ENCODE peak calls at places on chromosomes 6 and 20, in five cellular contexts. One of them, this sample, is unnamed.

GRCh38 chr6:54846243-54846856 is at the start of gene FAM83B:
- DNase-seq in AG04449: no peak
- DNase-seq in choroid plexus epithelial cell: no peak
- DNase-seq in AG04450: no peak
- DNase-seq in heart left ventricle: peak
- DNase-seq in this sample: no peak

GRCh38 chr6:130697661-130698535 is 129.3 kb upstream of the SMLR1 start:
- DNase-seq in AG04449: no peak
- DNase-seq in choroid plexus epithelial cell: peak
- DNase-seq in AG04450: peak
- DNase-seq in heart left ventricle: no peak
- DNase-seq in this sample: peak

GRCh38 chr20:41398408-41398807 is 31.8 kb upstream of the EMILIN3 start:
- DNase-seq in AG04449: no peak
- DNase-seq in choroid plexus epithelial cell: no peak
- DNase-seq in AG04450: peak
- DNase-seq in heart left ventricle: peak
- DNase-seq in this sample: no peak

GRCh38 chr6:40395066-40395697 is 192.0 kb downstream of the LRFN2 start:
- DNase-seq in AG04449: no peak
- DNase-seq in choroid plexus epithelial cell: no peak
- DNase-seq in AG04450: no peak
- DNase-seq in heart left ventricle: no peak
- DNase-seq in this sample: no peak

GRCh38 chr6:32664354-32664753 is 2.1 kb downstream of the HLA-DQB1 start:
- DNase-seq in AG04449: no peak
- DNase-seq in choroid plexus epithelial cell: no peak
- DNase-seq in AG04450: no peak
- DNase-seq in heart left ventricle: no peak
- DNase-seq in this sample: no peak

GRCh38 chr6:101931766-101932165 is 538.3 kb downstream of the GRIK2 start:
- DNase-seq in AG04449: no peak
- DNase-seq in choroid plexus epithelial cell: peak
- DNase-seq in AG04450: no peak
- DNase-seq in heart left ventricle: no peak
- DNase-seq in this sample: no peak

GRCh38 chr20:2206957-2207769 is 88.6 kb upstream of the TGM3 start:
- DNase-seq in AG04449: no peak
- DNase-seq in choroid plexus epithelial cell: peak
- DNase-seq in AG04450: no peak
- DNase-seq in heart left ventricle: peak
- DNase-seq in this sample: peak

GRCh38 chr6:41688256-41688965 is 47.0 kb downstream of the TFEB start:
- DNase-seq in AG04449: no peak
- DNase-seq in choroid plexus epithelial cell: no peak
- DNase-seq in AG04450: no peak
- DNase-seq in heart left ventricle: no peak
- DNase-seq in this sample: no peak

GRCh38 chr20:40908311-40908710 is 120.3 kb upstream of the TOP1 start:
- DNase-seq in AG04449: no peak
- DNase-seq in choroid plexus epithelial cell: no peak
- DNase-seq in AG04450: no peak
- DNase-seq in heart left ventricle: no peak
- DNase-seq in this sample: no peak

GRCh38 chr6:1609662-1610496 is at the start of gene FOXC1:
- DNase-seq in AG04449: peak
- DNase-seq in choroid plexus epithelial cell: peak
- DNase-seq in AG04450: peak
- DNase-seq in heart left ventricle: peak
- DNase-seq in this sample: peak

GRCh38 chr6:108733706-108734105 is 114.5 kb upstream of the ARMC2 start:
- DNase-seq in AG04449: no peak
- DNase-seq in choroid plexus epithelial cell: no peak
- DNase-seq in AG04450: no peak
- DNase-seq in heart left ventricle: no peak
- DNase-seq in this sample: no peak

GRCh38 chr6:138007014-138007472 is 100.2 kb downstream of the PERP start:
- DNase-seq in AG04449: no peak
- DNase-seq in choroid plexus epithelial cell: peak
- DNase-seq in AG04450: no peak
- DNase-seq in heart left ventricle: no peak
- DNase-seq in this sample: peak

GRCh38 chr6:158799051-158799792 is 19.9 kb downstream of the EZR start:
- DNase-seq in AG04449: no peak
- DNase-seq in choroid plexus epithelial cell: peak
- DNase-seq in AG04450: no peak
- DNase-seq in heart left ventricle: no peak
- DNase-seq in this sample: no peak

GRCh38 chr6:36984581-36985383 is 1.2 kb downstream of the MTCH1 start:
- DNase-seq in AG04449: peak
- DNase-seq in choroid plexus epithelial cell: peak
- DNase-seq in AG04450: peak
- DNase-seq in heart left ventricle: peak
- DNase-seq in this sample: peak

GRCh38 chr6:31899882-31900722 is 1.8 kb downstream of the ZBTB12 start:
- DNase-seq in AG04449: no peak
- DNase-seq in choroid plexus epithelial cell: no peak
- DNase-seq in AG04450: no peak
- DNase-seq in heart left ventricle: no peak
- DNase-seq in this sample: no peak

GRCh38 chr20:3461191-3461874 is 9.5 kb upstream of the ATRN start:
- DNase-seq in AG04449: no peak
- DNase-seq in choroid plexus epithelial cell: peak
- DNase-seq in AG04450: no peak
- DNase-seq in heart left ventricle: no peak
- DNase-seq in this sample: no peak

GRCh38 chr6:169789944-169790927 is 38.8 kb downstream of the ERMARD start:
- DNase-seq in AG04449: no peak
- DNase-seq in choroid plexus epithelial cell: peak
- DNase-seq in AG04450: no peak
- DNase-seq in heart left ventricle: peak
- DNase-seq in this sample: peak

GRCh38 chr6:15439410-15440022 is 193.6 kb downstream of the JARID2 start:
- DNase-seq in AG04449: no peak
- DNase-seq in choroid plexus epithelial cell: peak
- DNase-seq in AG04450: no peak
- DNase-seq in heart left ventricle: no peak
- DNase-seq in this sample: no peak

GRCh38 chr20:58511364-58511763 is 3.8 kb downstream of the APCDD1L start:
- DNase-seq in AG04449: peak
- DNase-seq in choroid plexus epithelial cell: peak
- DNase-seq in AG04450: peak
- DNase-seq in heart left ventricle: no peak
- DNase-seq in this sample: no peak

GRCh38 chr20:10253750-10254149 is 35.1 kb downstream of the SNAP25 start:
- DNase-seq in AG04449: no peak
- DNase-seq in choroid plexus epithelial cell: no peak
- DNase-seq in AG04450: no peak
- DNase-seq in heart left ventricle: no peak
- DNase-seq in this sample: no peak

GRCh38 chr20:32052792-32053362 is 835 bp downstream of the HCK start:
- DNase-seq in AG04449: no peak
- DNase-seq in choroid plexus epithelial cell: no peak
- DNase-seq in AG04450: no peak
- DNase-seq in heart left ventricle: peak
- DNase-seq in this sample: peak

GRCh38 chr20:12064540-12064939 is 146.8 kb downstream of the BTBD3 start:
- DNase-seq in AG04449: no peak
- DNase-seq in choroid plexus epithelial cell: no peak
- DNase-seq in AG04450: no peak
- DNase-seq in heart left ventricle: no peak
- DNase-seq in this sample: no peak

GRCh38 chr6:37162740-37163139 is 7.2 kb upstream of the PIM1 start:
- DNase-seq in AG04449: no peak
- DNase-seq in choroid plexus epithelial cell: no peak
- DNase-seq in AG04450: no peak
- DNase-seq in heart left ventricle: no peak
- DNase-seq in this sample: no peak

GRCh38 chr6:38708483-38708882 is 5.5 kb upstream of the GLO1 start:
- DNase-seq in AG04449: no peak
- DNase-seq in choroid plexus epithelial cell: peak
- DNase-seq in AG04450: no peak
- DNase-seq in heart left ventricle: no peak
- DNase-seq in this sample: no peak

GRCh38 chr6:48733581-48733980 is 622.6 kb upstream of the PTCHD4 start:
- DNase-seq in AG04449: no peak
- DNase-seq in choroid plexus epithelial cell: peak
- DNase-seq in AG04450: no peak
- DNase-seq in heart left ventricle: no peak
- DNase-seq in this sample: no peak

GRCh38 chr6:110690916-110691315 is 124.4 kb downstream of the CDK19 start:
- DNase-seq in AG04449: no peak
- DNase-seq in choroid plexus epithelial cell: no peak
- DNase-seq in AG04450: no peak
- DNase-seq in heart left ventricle: no peak
- DNase-seq in this sample: no peak

GRCh38 chr6:159943101-159943632 is 25.7 kb upstream of the IGF2R start:
- DNase-seq in AG04449: no peak
- DNase-seq in choroid plexus epithelial cell: peak
- DNase-seq in AG04450: no peak
- DNase-seq in heart left ventricle: no peak
- DNase-seq in this sample: no peak

GRCh38 chr6:17103715-17104114 is 1.9 kb downstream of the STMND1 start:
- DNase-seq in AG04449: no peak
- DNase-seq in choroid plexus epithelial cell: peak
- DNase-seq in AG04450: no peak
- DNase-seq in heart left ventricle: no peak
- DNase-seq in this sample: no peak
- TF ChIP-seq CTCF in AG04449: no peak
- TF ChIP-seq CTCF in choroid plexus epithelial cell: peak
- TF ChIP-seq CTCF in AG04450: peak
- TF ChIP-seq CTCF in heart left ventricle: no peak
- TF ChIP-seq CTCF in this sample: no peak

GRCh38 chr20:64280460-64280843 is 24.9 kb downstream of the PCMTD2 start:
- DNase-seq in AG04449: no peak
- DNase-seq in choroid plexus epithelial cell: no peak
- DNase-seq in AG04450: no peak
- DNase-seq in heart left ventricle: no peak
- DNase-seq in this sample: no peak
- TF ChIP-seq CTCF in AG04449: no peak
- TF ChIP-seq CTCF in choroid plexus epithelial cell: no peak
- TF ChIP-seq CTCF in AG04450: no peak
- TF ChIP-seq CTCF in heart left ventricle: no peak
- TF ChIP-seq CTCF in this sample: no peak

DNA sequence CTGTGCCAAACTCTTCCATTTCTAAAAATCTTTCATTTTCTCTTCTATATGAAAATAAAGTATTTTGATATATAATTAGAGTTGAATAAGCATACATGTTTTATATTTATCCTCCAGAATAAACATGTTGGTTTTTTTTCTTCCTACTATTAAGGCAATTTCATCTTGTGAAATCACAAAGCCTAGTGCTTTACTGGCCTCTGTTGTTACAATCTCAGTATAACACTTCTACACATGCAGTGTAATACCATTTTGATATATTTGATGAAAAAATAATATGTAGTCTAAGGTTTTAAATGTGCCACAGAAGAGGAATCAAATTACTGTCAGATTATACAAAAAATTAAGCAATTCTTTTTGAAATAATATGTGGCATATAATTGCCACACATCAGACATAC is 225.3 kb upstream of the MANEA start:
- DNase-seq in AG04449: no peak
- DNase-seq in choroid plexus epithelial cell: peak
- DNase-seq in AG04450: no peak
- DNase-seq in heart left ventricle: no peak
- DNase-seq in this sample: no peak
- TF ChIP-seq CTCF in AG04449: no peak
- TF ChIP-seq CTCF in choroid plexus epithelial cell: peak
- TF ChIP-seq CTCF in AG04450: no peak
- TF ChIP-seq CTCF in heart left ventricle: no peak
- TF ChIP-seq CTCF in this sample: no peak

GRCh38 chr6:17600527-17601388 is 656 bp downstream of the FAM8A1 start:
- DNase-seq in AG04449: no peak
- DNase-seq in choroid plexus epithelial cell: peak
- DNase-seq in AG04450: no peak
- DNase-seq in heart left ventricle: peak
- DNase-seq in this sample: peak
- TF ChIP-seq CTCF in AG04449: no peak
- TF ChIP-seq CTCF in choroid plexus epithelial cell: no peak
- TF ChIP-seq CTCF in AG04450: no peak
- TF ChIP-seq CTCF in heart left ventricle: no peak
- TF ChIP-seq CTCF in this sample: no peak

GRCh38 chr6:128725271-128726233 is 157.4 kb upstream of the LAMA2 start:
- DNase-seq in AG04449: no peak
- DNase-seq in choroid plexus epithelial cell: peak
- DNase-seq in AG04450: no peak
- DNase-seq in heart left ventricle: peak
- DNase-seq in this sample: peak
- TF ChIP-seq CTCF in AG04449: peak
- TF ChIP-seq CTCF in choroid plexus epithelial cell: peak
- TF ChIP-seq CTCF in AG04450: peak
- TF ChIP-seq CTCF in heart left ventricle: peak
- TF ChIP-seq CTCF in this sample: peak